ENCODE peak calls at places on chromosomes 16 and 17, in six cellular contexts. N is lower lobe of right lung, P is esophagus squamous epithelium, R is HFF-Myc, S is HL-60, A is fibroblast of pulmonary artery. X is an unnamed sample.
A peak's percentile ranks its signal among the peaks of the same experiment; 100 is the strongest.

GRCh38 chr17:56431736-56432135 is 161.8 kb upstream of the NOG start:
- DNase-seq in A (no peak), S (no peak), R (no peak), P (no peak), N (no peak), X (no peak)

GRCh38 chr17:81419333-81419885 is 24.2 kb downstream of the BAHCC1 start:
- DNase-seq in A (peak; percentile 97), P (no peak), N (peak; percentile 87), R (no peak), S (no peak), X (peak; percentile 97)

GRCh38 chr17:82400830-82401229 is 17.3 kb upstream of the HEXD start:
- DNase-seq in A (no peak), R (no peak), N (peak; percentile 83), S (peak; percentile 95), P (no peak), X (no peak)

GRCh38 chr17:65742433-65743312 is 181.2 kb upstream of the AXIN2 start:
- DNase-seq in R (no peak), N (no peak), A (peak; percentile 76), P (no peak), S (no peak), X (peak; percentile 88)

GRCh38 chr16:50369133-50369804 is 481 bp upstream of the BRD7 start:
- DNase-seq in P (no peak), A (no peak), N (no peak), R (no peak), S (no peak), X (no peak)

GRCh38 chr17:29131814-29132682 is 48.1 kb downstream of the MYO18A start:
- DNase-seq in P (no peak), S (peak; percentile 63), A (peak; percentile 79), R (no peak), N (no peak), X (peak; percentile 96)

GRCh38 chr17:7284911-7285310 is 3.4 kb downstream of the SLC2A4 start:
- DNase-seq in N (no peak), A (no peak), S (no peak), P (no peak), R (no peak), X (no peak)

GRCh38 chr16:67392301-67393059 is 818 bp downstream of the TPPP3 start:
- DNase-seq in A (no peak), N (no peak), R (no peak), S (no peak), P (no peak), X (no peak)

GRCh38 chr16:85072947-85073346 is 39.3 kb downstream of the CIBAR2 start:
- DNase-seq in A (peak; percentile 74), N (no peak), R (peak; percentile 55), S (no peak), P (no peak), X (peak; percentile 87)

GRCh38 chr17:63249256-63250006 is 196.7 kb downstream of the CYB561 start:
- DNase-seq in R (no peak), N (no peak), P (no peak), S (no peak), A (peak; percentile 86), X (peak; percentile 71)

GRCh38 chr16:47493358-47494337 is 32.5 kb downstream of the PHKB start:
- DNase-seq in A (no peak), S (no peak), P (no peak), R (no peak), N (no peak), X (no peak)
- H3K4me3 ChIP-seq in A (no peak overlapping the region), S (no peak overlapping the region), P (peak overlapping the region; percentile 44), R (no peak overlapping the region), N (peak overlapping the region; percentile 15), X (no peak overlapping the region)

GRCh38 chr16:2482181-2483107 is 7.5 kb downstream of the TBC1D24 start:
- DNase-seq in N (peak; percentile 47), R (no peak), A (peak; percentile 55), S (no peak), P (no peak), X (peak; percentile 59)
- H3K4me3 ChIP-seq in N (peak overlapping the region; percentile 21), R (peak overlapping the region; percentile 16), A (no peak overlapping the region), S (no peak overlapping the region), P (peak overlapping the region; percentile 31), X (peak overlapping the region; percentile 6)

DNA sequence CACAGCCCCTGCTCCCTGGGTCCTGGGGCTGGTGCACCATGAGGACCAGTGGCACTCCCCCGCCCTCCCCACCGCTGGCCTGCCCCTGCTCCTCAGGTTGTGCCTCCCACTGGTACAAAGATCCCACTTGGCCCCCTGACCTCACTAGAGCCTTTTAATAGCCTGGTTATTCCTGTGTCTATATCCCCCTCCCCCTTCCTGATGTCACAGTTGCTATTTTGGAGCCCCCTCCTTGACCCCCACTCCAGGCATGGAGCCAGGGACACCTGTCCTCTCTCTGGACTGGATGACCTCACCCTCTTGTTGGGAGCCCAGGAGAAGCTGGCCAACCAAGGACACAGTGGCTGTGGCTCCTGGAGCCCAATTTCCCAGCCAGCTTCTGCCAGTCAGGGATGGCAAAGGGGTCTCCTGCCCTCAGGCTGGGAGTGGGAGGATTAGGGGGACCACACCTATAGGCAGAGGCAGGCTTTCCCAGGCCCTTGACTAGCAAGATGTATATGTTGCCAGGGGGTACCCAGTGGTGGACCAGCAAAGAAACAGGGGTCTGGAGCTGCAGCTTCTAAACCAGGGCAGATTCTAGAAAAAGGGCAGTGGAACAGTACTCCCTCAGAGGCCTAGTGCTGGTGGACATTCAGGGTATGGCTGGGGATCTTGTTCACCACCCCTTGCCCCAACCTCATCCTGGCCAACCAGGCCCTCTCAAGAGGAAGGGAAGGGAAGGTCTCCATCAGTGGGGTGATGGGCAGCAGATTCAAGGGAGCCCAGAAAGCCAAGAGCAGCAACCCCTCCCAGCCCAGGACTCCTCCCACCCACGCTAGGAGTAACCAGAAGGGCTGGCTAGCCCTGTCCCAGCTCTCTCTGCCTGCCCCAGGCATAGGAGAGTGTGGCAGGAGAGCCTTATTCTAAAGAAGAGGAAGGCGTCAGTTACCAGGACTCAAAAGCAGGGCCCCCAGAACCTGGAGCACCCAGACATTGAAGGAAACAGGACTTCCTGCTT is 10.9 kb downstream of the HDAC5 start:
- DNase-seq in N (no peak), A (no peak), S (peak; percentile 2), R (no peak), P (no peak), X (no peak)
- H3K4me3 ChIP-seq in N (no peak overlapping the region), A (no peak overlapping the region), S (no peak overlapping the region), R (no peak overlapping the region), P (no peak overlapping the region), X (no peak overlapping the region)

DNA sequence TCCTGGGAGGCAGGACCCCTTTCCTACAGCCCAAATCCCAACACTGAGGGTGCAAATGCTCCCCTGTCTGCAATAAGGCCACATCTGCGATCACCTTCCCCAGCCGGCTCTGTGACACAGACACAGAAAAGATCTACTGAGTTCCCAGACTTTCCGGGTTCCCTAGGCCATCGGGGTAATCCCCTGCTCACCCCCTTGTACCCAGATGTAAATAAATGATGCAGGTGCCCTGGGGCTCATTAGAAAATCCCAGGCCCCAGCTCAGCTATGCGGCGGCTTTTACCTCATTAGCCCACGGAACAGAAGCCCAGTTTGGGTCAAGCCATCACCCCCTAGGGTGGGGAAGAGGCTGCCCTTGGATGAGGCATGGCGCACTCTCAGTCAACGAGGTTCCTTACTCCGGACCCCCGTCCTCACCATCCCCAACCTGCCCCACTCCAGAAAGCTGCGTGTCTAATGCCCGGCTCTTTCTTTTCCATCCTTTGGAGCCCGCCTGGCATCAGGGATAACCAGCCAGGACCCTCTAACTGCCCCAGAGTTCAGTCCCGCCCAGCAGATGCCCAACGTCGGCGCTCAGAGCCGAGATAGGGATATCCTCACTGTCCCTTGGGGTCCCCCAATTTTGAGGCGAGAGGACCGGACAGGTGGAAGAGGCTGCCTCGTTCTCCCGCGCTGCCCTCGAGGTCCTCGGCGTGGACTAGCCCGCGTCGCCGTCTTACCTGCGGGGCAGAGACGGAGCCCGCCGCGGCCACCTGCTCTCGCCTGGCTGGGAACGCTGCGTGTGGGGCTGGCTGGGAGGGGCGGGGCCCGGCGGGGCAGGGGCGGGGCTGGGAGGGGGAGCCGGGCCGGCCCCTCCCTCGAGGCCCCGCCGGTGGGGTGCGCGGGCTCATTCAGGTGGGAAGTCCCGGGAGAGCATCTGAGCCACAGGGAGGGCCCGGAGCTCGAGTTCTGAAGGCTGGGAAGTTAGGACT is at the start of gene ZNF385C:
- DNase-seq in R (no peak), N (no peak), S (no peak), P (no peak), A (no peak), X (no peak)
- H3K4me3 ChIP-seq in R (no peak within 1 kb of the TSS), N (peak within 1 kb of the TSS; percentile 32), S (no peak within 1 kb of the TSS), P (peak within 1 kb of the TSS; percentile 48), A (no peak within 1 kb of the TSS), X (no peak within 1 kb of the TSS)

X was measured in fibroblast of mammary gland.